ENCODE peak calls at places on chromosomes 13 and 19, in seven cellular contexts. A is hepatocyte, Z is DND-41, R is SK-N-MC, P is neural progenitor cell, O is endothelial cell of umbilical vein, B is H1. I is an unnamed sample.

GRCh38 chr13:41645313-41645712 is 188.0 kb downstream of the RGCC start:
- DNase-seq in A (peak; percentile 53), Z (no peak), R (no peak), P (no peak), O (peak; percentile 97), B (no peak), I (peak; percentile 62)

GRCh38 chr19:48630289-48631036 is 6.7 kb downstream of the DBP start:
- DNase-seq in A (peak; percentile 89), Z (peak; percentile 8), R (no peak), P (peak; percentile 80), O (peak; percentile 70), B (no peak), I (no peak)

GRCh38 chr13:20263393-20264044 is 31.4 kb upstream of the GJB6 start:
- DNase-seq in A (peak; percentile 32), Z (no peak), R (no peak), P (no peak), O (no peak), B (no peak), I (no peak)

GRCh38 chr13:24145231-24145630 is 15.3 kb upstream of the SPATA13 start:
- DNase-seq in A (peak; percentile 14), Z (no peak), R (no peak), P (no peak), O (no peak), B (no peak), I (no peak)

GRCh38 chr19:55614711-55615552 is 9.4 kb downstream of the ZNF784 start:
- DNase-seq in A (no peak), Z (no peak), R (no peak), P (no peak), O (no peak), B (no peak), I (no peak)

GRCh38 chr13:97182065-97182890 is 39.9 kb upstream of the MBNL2 start:
- DNase-seq in A (no peak), Z (no peak), R (no peak), P (no peak), O (no peak), B (no peak), I (peak; percentile 30)

GRCh38 chr13:114053026-114053425 is 79.2 kb upstream of the C13orf46 start:
- DNase-seq in A (peak; percentile 35), Z (no peak), R (no peak), P (no peak), O (no peak), B (no peak), I (no peak)

GRCh38 chr19:16367269-16367683 is 42.6 kb downstream of the KLF2 start:
- DNase-seq in A (no peak), Z (peak; percentile 53), R (no peak), P (no peak), O (no peak), B (no peak), I (no peak)

GRCh38 chr19:50794074-50794777 is 4.0 kb downstream of the ACP4 start:
- DNase-seq in A (peak; percentile 47), Z (peak; percentile 51), R (no peak), P (no peak), O (no peak), B (no peak), I (peak; percentile 62)

GRCh38 chr13:73103238-73103637 is 44.4 kb downstream of the KLF5 start:
- DNase-seq in A (no peak), Z (no peak), R (no peak), P (no peak), O (no peak), B (no peak), I (no peak)

GRCh38 chr19:36110487-36111199 is at the start of gene OVOL3:
- DNase-seq in A (no peak), Z (no peak), R (no peak), P (peak; percentile 80), O (no peak), B (no peak), I (no peak)

GRCh38 chr19:10021446-10021845 is 8.2 kb downstream of the RDH8 start:
- DNase-seq in A (no peak), Z (no peak), R (no peak), P (no peak), O (no peak), B (no peak), I (no peak)

GRCh38 chr13:32206097-32206740 is 108.9 kb downstream of the ZAR1L start:
- DNase-seq in A (peak; percentile 10), Z (no peak), R (no peak), P (no peak), O (no peak), B (no peak), I (peak; percentile 14)

GRCh38 chr19:44925114-44925891 is 10.9 kb downstream of the APOC1 start:
- DNase-seq in A (peak; percentile 73), Z (no peak), R (no peak), P (no peak), O (no peak), B (no peak), I (no peak)

GRCh38 chr13:85654227-85654626 is 145.0 kb downstream of the SLITRK6 start:
- DNase-seq in A (no peak), Z (no peak), R (no peak), P (no peak), O (no peak), B (no peak), I (peak; percentile 36)

GRCh38 chr13:59674616-59675015 is 489.1 kb downstream of the DIAPH3 start:
- DNase-seq in A (no peak), Z (no peak), R (no peak), P (no peak), O (no peak), B (no peak), I (no peak)

GRCh38 chr19:16457195-16457953 is 14.4 kb downstream of the EPS15L1 start:
- DNase-seq in A (no peak), Z (no peak), R (no peak), P (peak; percentile 23), O (peak; percentile 84), B (no peak), I (peak; percentile 5)

DNA sequence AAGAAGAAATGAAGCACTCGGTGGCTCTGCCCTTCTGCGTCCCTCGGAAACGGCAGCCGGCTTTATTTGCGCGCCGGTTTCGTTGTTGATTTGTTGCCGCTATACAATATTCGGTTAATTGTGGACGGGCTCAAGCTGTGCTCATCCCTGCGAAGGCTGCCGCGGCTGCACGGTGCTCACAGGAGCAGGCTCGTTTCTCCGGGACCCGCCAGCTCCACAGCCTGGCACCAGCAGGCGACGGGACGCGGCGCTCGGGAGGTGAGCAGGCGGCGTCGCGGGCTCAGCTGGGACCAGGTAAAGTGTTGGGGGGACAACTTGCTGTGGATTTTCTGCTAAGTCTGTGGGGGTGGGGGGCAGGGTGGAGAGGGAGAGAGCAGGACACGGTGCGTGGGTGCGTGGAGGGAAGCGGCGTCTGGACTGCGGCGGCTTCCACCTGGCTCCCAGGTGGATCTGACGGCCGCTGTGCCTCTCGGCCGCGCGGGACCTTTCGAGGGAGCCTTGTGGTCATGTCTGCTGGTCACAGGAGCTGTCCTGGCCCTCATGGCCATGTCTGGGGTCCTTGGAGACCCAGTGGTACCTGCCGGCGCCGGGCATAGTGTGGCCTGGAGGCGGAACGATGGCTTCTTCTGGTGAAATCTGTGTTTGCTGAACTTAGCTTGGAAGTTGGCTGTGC is 90.9 kb downstream of the TEX29 start:
- DNase-seq in A (no peak), Z (no peak), R (no peak), P (peak; percentile 6), O (no peak), B (no peak), I (no peak)
- TF ChIP-seq EZH2 in A (no peak), Z (no peak), R (no peak), P (no peak), O (no peak), B (no peak), I (no peak)

DNA sequence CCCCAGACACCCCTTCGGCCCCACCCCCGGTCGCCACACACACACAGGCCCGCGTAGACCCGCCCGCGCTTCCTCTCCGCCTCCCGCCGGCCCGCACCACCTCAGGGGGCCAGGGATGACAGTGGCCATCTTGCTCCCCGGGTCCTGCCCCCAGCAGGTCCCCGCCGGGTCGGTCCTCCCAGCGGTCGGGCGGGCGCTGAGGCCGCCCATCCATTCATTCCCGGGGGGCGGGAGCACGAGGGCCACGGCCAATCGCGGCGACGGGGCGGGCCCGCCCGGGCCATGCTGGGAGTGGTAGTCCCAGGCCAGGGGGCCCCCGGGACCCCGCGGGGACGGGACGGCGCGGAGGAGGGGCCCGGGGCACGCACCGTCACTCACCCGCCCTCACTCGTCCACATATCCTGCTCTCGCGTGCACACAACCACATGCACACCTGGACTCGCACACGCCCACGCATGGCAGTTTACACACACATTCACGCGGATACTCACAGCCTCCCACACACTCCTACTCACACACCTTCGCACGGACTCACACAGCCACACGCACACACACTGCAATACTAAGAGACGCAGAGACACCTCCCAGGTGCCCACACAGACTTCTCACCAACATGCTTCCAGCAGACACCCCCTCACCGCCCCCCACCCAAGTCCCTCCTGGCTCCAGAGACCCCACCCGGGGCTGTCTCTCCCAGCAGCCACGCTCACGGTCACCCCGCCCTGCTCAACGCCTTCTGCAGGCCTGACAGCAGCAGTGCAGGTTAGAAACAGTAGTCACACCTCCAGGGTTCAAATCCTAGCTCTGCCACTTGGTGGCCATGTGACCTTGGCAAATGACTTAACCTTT is at the start of gene DPF1:
- DNase-seq in A (peak; percentile 90), Z (peak; percentile 49), R (no peak), P (peak; percentile 93), O (peak; percentile 61), B (no peak), I (peak; percentile 86)
- TF ChIP-seq EZH2 in A (no peak), Z (no peak), R (no peak), P (no peak), O (no peak), B (no peak), I (no peak)

DNA sequence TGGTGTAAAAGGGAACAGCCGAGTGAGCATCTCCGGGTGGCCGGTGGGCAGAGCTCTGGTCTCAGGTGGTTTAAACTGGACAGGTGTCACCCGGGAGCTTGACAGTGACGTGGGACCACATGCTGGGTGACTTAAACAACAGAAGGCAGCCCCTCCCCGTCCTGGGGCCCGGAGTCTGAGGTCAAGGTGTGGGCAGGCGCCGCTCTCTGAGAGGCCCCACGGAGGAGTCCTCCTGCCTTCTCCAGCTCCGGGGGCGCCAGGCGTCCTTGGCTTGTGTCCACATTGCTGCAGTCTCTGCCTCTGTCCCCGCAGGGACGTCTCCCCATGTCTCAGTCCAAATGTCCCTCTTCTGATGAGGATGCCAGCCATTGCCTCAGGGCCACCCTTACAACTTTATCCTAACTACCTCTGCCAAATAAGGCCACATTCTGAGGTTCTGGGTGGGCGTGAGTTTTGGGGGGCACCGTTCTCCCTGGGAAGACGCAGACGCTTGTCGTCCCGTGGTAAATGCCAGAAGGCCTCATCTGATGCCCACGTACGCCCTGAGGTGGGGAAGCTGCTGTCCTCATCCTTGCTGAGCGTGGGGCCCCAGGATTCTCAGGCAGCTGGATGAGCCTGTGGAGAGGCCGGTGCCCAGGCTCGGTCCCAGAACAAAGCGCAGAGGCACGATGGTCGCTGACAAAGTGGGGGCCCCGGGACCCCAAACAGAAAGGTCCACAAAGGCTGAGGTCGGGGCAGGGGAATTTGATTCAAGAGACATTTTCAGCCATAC is 12.9 kb downstream of the GZMM start:
- DNase-seq in A (no peak), Z (no peak), R (no peak), P (no peak), O (no peak), B (no peak), I (no peak)
- TF ChIP-seq EZH2 in A (no peak), Z (no peak), R (no peak), P (no peak), O (no peak), B (no peak), I (no peak)

DNA sequence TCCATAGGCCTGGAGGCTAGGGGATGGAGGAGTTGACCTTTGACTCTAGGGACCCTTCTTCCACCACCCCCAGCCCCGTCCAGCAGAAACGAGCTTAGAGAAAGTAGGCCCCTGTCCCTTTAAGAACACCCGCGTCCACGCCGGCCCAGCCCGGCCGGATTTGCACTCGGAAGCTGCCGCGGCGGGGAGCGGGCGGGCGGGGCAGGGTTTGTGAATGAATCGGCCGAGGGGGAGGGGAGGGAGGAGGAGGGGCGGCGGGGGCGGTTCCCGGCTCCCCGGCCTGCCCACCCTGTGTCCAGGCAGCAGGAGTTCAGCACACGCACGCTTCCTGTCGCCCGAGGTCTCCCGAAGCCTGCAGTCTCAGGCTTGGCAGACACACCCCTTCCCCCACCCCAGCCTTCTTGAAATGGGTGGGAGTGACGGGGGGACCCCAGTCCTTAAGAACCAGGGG is 1.5 kb downstream of the UNC13A start:
- DNase-seq in A (peak; percentile 37), Z (no peak), R (no peak), P (peak; percentile 66), O (no peak), B (no peak), I (peak; percentile 39)
- TF ChIP-seq EZH2 in A (no peak), Z (no peak), R (no peak), P (no peak), O (no peak), B (no peak), I (no peak)

I was measured in PC-3.